ENCODE peak calls at places on chromosomes 11 and 22, in nine cellular contexts. M is left ventricle myocardium inferior; G is breast epithelium; B is coronary artery; K is neural progenitor cell; I is Panc1; D is cardiac muscle cell; V is brain microvascular endothelial cell; Z is CD8-positive, alpha-beta T cell. Y is an unnamed sample.
A peak's percentile ranks its signal among the peaks of the same experiment; 100 is the strongest.

GRCh38 chr11:2512431-2513407 is 67.9 kb downstream of the KCNQ1 start:
- DNase-seq in K (no peak), V (no peak), G (peak; percentile 13), I (no peak), Z (no peak), M (peak; percentile 13), D (no peak), B (peak; percentile 65), Y (peak; percentile 63)

GRCh38 chr11:33953289-33953688 is 61.4 kb upstream of the LMO2 start:
- DNase-seq in K (no peak), B (no peak), V (no peak), D (no peak), G (no peak), I (no peak), Z (no peak), M (no peak), Y (no peak)

GRCh38 chr11:126122863-126123262 is 60.2 kb upstream of the CDON start:
- DNase-seq in I (no peak), Z (no peak), V (no peak), M (no peak), B (no peak), D (no peak), G (no peak), K (no peak), Y (no peak)

GRCh38 chr11:38461751-38462150 is 1863.7 kb upstream of the RAG2 start:
- DNase-seq in K (no peak), M (peak; percentile 21), D (no peak), B (no peak), G (no peak), Z (no peak), V (no peak), I (no peak), Y (no peak)

GRCh38 chr11:119852741-119853140 is 123.7 kb upstream of the NECTIN1 start:
- DNase-seq in K (no peak), G (no peak), M (no peak), Z (no peak), I (no peak), V (no peak), B (no peak), D (no peak), Y (no peak)

GRCh38 chr11:1763336-1763795 is 361 bp downstream of the CTSD start:
- DNase-seq in I (no peak), V (no peak), K (no peak), B (no peak), D (no peak), G (no peak), M (no peak), Z (no peak), Y (no peak)

GRCh38 chr11:99814738-99815137 is 794.0 kb downstream of the CNTN5 start:
- DNase-seq in G (no peak), V (no peak), B (no peak), I (no peak), K (no peak), Z (no peak), D (no peak), M (no peak), Y (no peak)

GRCh38 chr11:14203392-14203791 is 155.6 kb downstream of the RRAS2 start:
- DNase-seq in B (no peak), G (no peak), V (no peak), M (no peak), I (no peak), D (no peak), Z (no peak), K (no peak), Y (no peak)

GRCh38 chr22:44523981-44524759 is 26.1 kb upstream of the RTL6 start:
- DNase-seq in I (no peak), M (peak; percentile 47), V (peak; percentile 93), Z (no peak), D (peak; percentile 44), K (no peak), B (peak; percentile 46), G (no peak), Y (no peak)

GRCh38 chr22:40300884-40301672 is 45.2 kb upstream of the ADSL start:
- DNase-seq in V (no peak), I (no peak), K (no peak), B (no peak), Z (no peak), G (no peak), D (no peak), M (no peak), Y (no peak)

GRCh38 chr11:35087648-35088047 is 51.3 kb upstream of the CD44 start:
- DNase-seq in B (no peak), V (no peak), G (no peak), I (no peak), Z (no peak), M (no peak), K (no peak), D (no peak), Y (no peak)

GRCh38 chr11:95100856-95101507 is 11.3 kb downstream of the ENDOD1 start:
- DNase-seq in I (no peak), B (no peak), Z (no peak), G (no peak), V (no peak), M (no peak), K (no peak), D (no peak), Y (no peak)

GRCh38 chr11:78230161-78230877 is 41.6 kb downstream of the USP35 start:
- DNase-seq in Z (no peak), V (no peak), G (no peak), I (no peak), M (no peak), K (no peak), B (peak; percentile 45), D (no peak), Y (no peak)

GRCh38 chr22:44003776-44004460 is 20.2 kb upstream of the PARVB start:
- DNase-seq in K (peak; percentile 63), B (no peak), M (no peak), D (peak; percentile 57), V (no peak), Z (no peak), G (no peak), I (no peak), Y (peak; percentile 59)

GRCh38 chr11:85682330-85683305 is 3.4 kb downstream of the CCDC89 start:
- DNase-seq in D (no peak), B (no peak), Z (peak; percentile 69), M (peak; percentile 81), G (peak; percentile 25), V (peak; percentile 17), K (no peak), I (no peak), Y (peak; percentile 87)

GRCh38 chr11:12285811-12286222 is 91.6 kb upstream of the PARVA start:
- DNase-seq in B (peak; percentile 70), K (no peak), Z (no peak), I (no peak), V (peak; percentile 59), M (no peak), D (no peak), G (no peak), Y (no peak)

GRCh38 chr11:12287009-12287373 is 90.4 kb upstream of the PARVA start:
- DNase-seq in M (no peak), B (peak; percentile 87), V (peak; percentile 94), G (no peak), D (no peak), K (no peak), Z (no peak), I (peak; percentile 47), Y (no peak)

GRCh38 chr11:12286606-12287005 is 90.8 kb upstream of the PARVA start:
- DNase-seq in D (no peak), I (no peak), K (no peak), V (no peak), G (no peak), Z (no peak), B (peak; percentile 65), M (no peak), Y (no peak)

GRCh38 chr11:12284321-12285050 is 92.9 kb upstream of the PARVA start:
- DNase-seq in K (no peak), D (no peak), I (no peak), B (peak; percentile 60), G (no peak), V (peak; percentile 62), M (no peak), Z (no peak), Y (no peak)

GRCh38 chr11:12285106-12285505 is 92.3 kb upstream of the PARVA start:
- DNase-seq in I (no peak), V (peak; percentile 93), D (no peak), K (no peak), G (no peak), Z (no peak), B (no peak), M (no peak), Y (no peak)
- TF ChIP-seq CTCF in I (no peak), V (no peak), D (no peak), K (no peak), G (no peak), Z (no peak), B (no peak), M (no peak), Y (no peak)

GRCh38 chr11:44747836-44748235 is 21.1 kb downstream of the TSPAN18 start:
- DNase-seq in Z (no peak), B (peak; percentile 12), V (no peak), K (no peak), I (no peak), M (no peak), D (no peak), G (no peak), Y (no peak)
- H3K27ac ChIP-seq in Z (no peak overlapping the region), B (no peak overlapping the region), V (no peak overlapping the region), K (no peak overlapping the region), I (no peak overlapping the region), M (peak overlapping the region; percentile 74), D (no peak overlapping the region), G (no peak overlapping the region), Y (no peak overlapping the region)

DNA sequence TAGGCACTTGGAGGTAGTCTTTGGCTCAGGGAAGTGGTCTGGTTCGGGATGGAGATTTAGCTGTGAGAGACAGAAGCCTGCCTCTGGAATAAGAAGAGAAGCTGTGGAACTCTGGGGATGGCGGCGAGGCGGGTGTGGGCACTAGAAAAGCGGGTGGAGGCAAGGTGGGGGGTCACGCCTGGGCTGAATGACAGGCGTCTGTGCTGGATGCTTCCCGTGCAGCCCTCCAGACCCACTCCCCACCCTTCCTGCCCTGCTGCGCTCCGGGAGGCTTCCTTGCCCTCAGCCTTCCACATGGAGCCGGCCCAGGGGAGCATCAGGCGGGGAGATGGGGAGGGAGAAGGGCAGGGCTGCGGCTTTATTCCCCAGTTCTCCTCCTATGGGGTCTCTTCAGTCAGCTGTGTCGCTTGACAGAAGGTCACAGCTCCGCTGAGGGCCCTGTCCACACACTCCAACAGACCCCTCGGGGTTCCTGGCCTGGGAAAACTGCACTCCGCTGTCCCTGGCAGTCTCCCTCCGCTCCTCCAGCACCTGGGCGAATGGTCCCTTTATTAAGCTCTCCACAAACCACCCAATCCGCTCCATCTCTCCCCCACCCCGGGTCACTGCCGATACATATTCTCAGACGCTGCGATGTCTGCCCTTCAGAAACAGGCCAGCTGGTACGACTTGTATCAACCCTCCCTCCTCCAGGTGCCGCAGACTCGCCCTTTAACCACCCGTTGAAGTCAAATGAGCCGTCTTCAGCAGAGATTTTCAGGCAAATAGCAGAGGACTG is 6.2 kb downstream of the DNAJB13 start:
- DNase-seq in Z (no peak), V (no peak), M (no peak), D (no peak), G (no peak), K (no peak), I (no peak), B (no peak), Y (no peak)
- H3K4me3 ChIP-seq in Z (no peak overlapping the region), V (no peak overlapping the region), M (no peak overlapping the region), D (no peak overlapping the region), G (no peak overlapping the region), K (no peak overlapping the region), I (no peak overlapping the region), B (no peak overlapping the region), Y (no peak overlapping the region)

GRCh38 chr11:31487848-31488247 is 21.6 kb downstream of the IMMP1L start:
- DNase-seq in I (no peak), G (no peak), Z (no peak), B (no peak), D (peak; percentile 21), V (peak; percentile 51), K (peak; percentile 41), M (no peak), Y (no peak)
- TF ChIP-seq CTCF in I (peak; percentile 47), G (peak; percentile 37), Z (peak; percentile 43), B (no peak), D (peak; percentile 53), V (peak; percentile 33), K (peak; percentile 48), M (peak; percentile 52), Y (peak; percentile 43)